ENCODE peak calls at places on chromosomes 5 and 9, in ten cellular contexts. L is T-helper 17 cell; J is astrocyte of the spinal cord; S is Jurkat, Clone E6-1; R is endothelial cell; X is dermis blood vessel endothelial cell; K is NCI-H2081; P is choroid plexus epithelial cell; H is HepG2; D is EL. W is an unnamed sample.

GRCh38 chr9:135272608-135273007 is 185.1 kb downstream of the OLFM1 start:
- DNase-seq in D (no peak), K (no peak), P (no peak), R (no peak), J (no peak), X (no peak), L (no peak), H (no peak), S (no peak), W (no peak)

GRCh38 chr5:142913728-142914338 is 143.7 kb downstream of the ARHGAP26 start:
- DNase-seq in D (no peak), K (no peak), H (no peak), R (no peak), X (no peak), S (no peak), J (no peak), L (no peak), P (no peak), W (no peak)

GRCh38 chr5:151028717-151029116 is 8.3 kb downstream of the GPX3 start:
- DNase-seq in R (no peak), X (no peak), P (no peak), L (no peak), K (no peak), S (no peak), J (no peak), D (no peak), H (no peak), W (no peak)

GRCh38 chr5:144004751-144005150 is 165.7 kb downstream of the YIPF5 start:
- DNase-seq in R (no peak), H (no peak), K (no peak), S (no peak), D (no peak), L (no peak), X (no peak), P (no peak), J (no peak), W (no peak)

GRCh38 chr5:83750759-83751158 is 30.1 kb upstream of the HAPLN1 start:
- DNase-seq in K (no peak), J (no peak), D (no peak), S (no peak), L (no peak), R (no peak), H (no peak), X (no peak), P (no peak), W (no peak)

GRCh38 chr5:36392818-36393217 is 91.1 kb upstream of the RANBP3L start:
- DNase-seq in L (no peak), K (no peak), J (peak; percentile 63), R (no peak), H (no peak), X (no peak), S (no peak), P (peak; percentile 65), D (peak; percentile 78), W (no peak)

GRCh38 chr9:85516976-85517637 is 224.6 kb downstream of the AGTPBP1 start:
- DNase-seq in P (no peak), L (no peak), J (no peak), D (no peak), X (no peak), S (no peak), R (no peak), H (no peak), K (no peak), W (no peak)

GRCh38 chr5:177475563-177476427 is 2.4 kb upstream of the DBN1 start:
- DNase-seq in R (no peak), S (no peak), K (no peak), J (no peak), P (no peak), H (no peak), X (no peak), L (no peak), D (no peak), W (no peak)

GRCh38 chr9:134661299-134661698 is 19.7 kb downstream of the COL5A1 start:
- DNase-seq in R (no peak), J (no peak), D (peak; percentile 57), L (no peak), S (no peak), X (no peak), P (no peak), H (no peak), K (no peak), W (no peak)

GRCh38 chr9:32955655-32956478 is 45.6 kb downstream of the APTX start:
- DNase-seq in X (peak; percentile 17), R (no peak), K (no peak), P (no peak), D (no peak), L (no peak), J (no peak), H (no peak), S (no peak), W (no peak)

GRCh38 chr9:21334603-21334968 is 618 bp downstream of the KLHL9 start:
- DNase-seq in J (no peak), S (no peak), X (peak; percentile 46), R (peak; percentile 6), H (peak; percentile 8), P (peak; percentile 39), K (no peak), D (peak; percentile 14), L (no peak), W (no peak)

GRCh38 chr5:68344447-68345111 is 129.0 kb downstream of the PIK3R1 start:
- DNase-seq in L (no peak), K (no peak), R (no peak), D (peak; percentile 75), X (peak; percentile 71), P (peak; percentile 61), S (peak; percentile 56), H (no peak), J (peak; percentile 60), W (no peak)

GRCh38 chr5:176365663-176366574 is 632 bp downstream of the ARL10 start:
- DNase-seq in L (peak; percentile 17), D (peak; percentile 77), X (peak; percentile 42), J (peak; percentile 54), P (peak; percentile 33), S (no peak), R (peak; percentile 21), H (no peak), K (no peak), W (no peak)

GRCh38 chr9:128361981-128362646 is 9.1 kb upstream of the URM1 start:
- DNase-seq in R (peak; percentile 81), P (peak; percentile 86), J (peak; percentile 80), S (no peak), X (peak; percentile 91), H (peak; percentile 67), D (peak; percentile 85), K (peak; percentile 85), L (peak; percentile 47), W (peak; percentile 92)

GRCh38 chr9:98610196-98610595 is 98.5 kb downstream of the GABBR2 start:
- DNase-seq in K (no peak), H (no peak), J (peak; percentile 16), P (no peak), L (no peak), S (no peak), R (no peak), X (peak; percentile 74), D (no peak), W (no peak)

GRCh38 chr9:111979561-111979960 is 82.9 kb downstream of the UGCG start:
- DNase-seq in K (no peak), X (no peak), D (no peak), S (no peak), L (no peak), P (no peak), R (no peak), J (no peak), H (no peak), W (peak; percentile 37)

GRCh38 chr9:127177221-127177620 is 54.8 kb upstream of the ANGPTL2 start:
- DNase-seq in S (no peak), R (no peak), X (no peak), P (no peak), H (no peak), J (no peak), L (no peak), D (no peak), K (no peak), W (no peak)

GRCh38 chr9:114345493-114346065 is 15.9 kb downstream of the ORM2 start:
- DNase-seq in D (no peak), K (no peak), H (no peak), R (no peak), L (no peak), S (no peak), J (no peak), X (no peak), P (no peak), W (no peak)

GRCh38 chr9:113187935-113188595 is 33.0 kb downstream of the FKBP15 start:
- DNase-seq in X (peak; percentile 75), S (no peak), P (peak; percentile 98), H (peak; percentile 4), J (peak; percentile 79), K (no peak), D (peak; percentile 97), R (no peak), L (no peak), W (peak; percentile 40)

GRCh38 chr5:155539958-155540595 is 526.5 kb downstream of the KIF4B start:
- DNase-seq in H (no peak), J (no peak), P (no peak), S (no peak), X (no peak), R (no peak), L (no peak), K (no peak), D (no peak), W (no peak)

W was measured in 8988T.